ENCODE peak calls at places on chromosomes 4 and X, in eight cellular contexts. F, H, T, K, V, W, P and L are unnamed samples.

GRCh38 chr4:13285336-13285735 is 198.8 kb downstream of the RAB28 start:
- DNase-seq in K (no peak), H (peak), T (no peak), P (no peak), F (no peak), W (no peak), V (no peak), L (no peak)

GRCh38 chr4:40306991-40307390 is 28.1 kb upstream of the CHRNA9 start:
- DNase-seq in F (no peak), V (no peak), H (no peak), K (no peak), W (no peak), T (no peak), P (no peak), L (no peak)

GRCh38 chrX:42680651-42681050 is 97.3 kb downstream of the PPP1R2C start:
- DNase-seq in V (no peak), T (peak), P (peak), K (peak), H (peak), F (peak), W (peak), L (no peak)

GRCh38 chrX:54891573-54891972 is 29.1 kb upstream of the TRO start:
- DNase-seq in W (peak), T (peak), H (peak), K (no peak), V (peak), F (peak), P (peak), L (no peak)

GRCh38 chr4:187139116-187139515 is 415.5 kb upstream of the FAT1 start:
- DNase-seq in T (no peak), P (no peak), F (no peak), W (no peak), V (no peak), H (no peak), K (no peak), L (no peak)

GRCh38 chr4:138239496-138239895 is 2.7 kb downstream of the SLC7A11 start:
- DNase-seq in V (no peak), T (no peak), H (no peak), K (no peak), P (no peak), F (no peak), W (no peak), L (no peak)

GRCh38 chr4:138775890-138776289 is 239.7 kb upstream of the NOCT start:
- DNase-seq in H (peak), V (no peak), P (peak), T (peak), F (peak), K (no peak), W (peak), L (no peak)

GRCh38 chr4:38210396-38211114 is 250.4 kb downstream of the PTTG2 start:
- DNase-seq in K (no peak), T (peak), P (no peak), V (no peak), W (peak), H (no peak), F (peak), L (no peak)

GRCh38 chr4:26083987-26084386 is 170.0 kb downstream of the SMIM20 start:
- DNase-seq in F (peak), H (peak), V (no peak), W (peak), K (no peak), P (peak), T (peak), L (no peak)

GRCh38 chr4:149555146-149555545 is 260.5 kb downstream of the IQCM start:
- DNase-seq in W (no peak), K (no peak), F (no peak), H (peak), P (no peak), V (no peak), T (peak), L (no peak)

GRCh38 chr4:20297246-20297645 is 45.5 kb downstream of the SLIT2 start:
- DNase-seq in T (peak), H (peak), P (no peak), W (peak), V (no peak), K (no peak), F (peak), L (no peak)

GRCh38 chr4:1887065-1887464 is 15.9 kb downstream of the NSD2 start:
- DNase-seq in T (no peak), F (no peak), P (no peak), K (no peak), W (no peak), H (no peak), V (no peak), L (no peak)

GRCh38 chrX:97446298-97446882 is 562.7 kb downstream of the RPA4 start:
- DNase-seq in P (no peak), F (peak), W (peak), T (peak), K (no peak), V (no peak), H (peak), L (no peak)

GRCh38 chr4:18388029-18388428 is 366.5 kb upstream of the LCORL start:
- DNase-seq in T (no peak), K (no peak), V (no peak), F (no peak), W (no peak), H (no peak), P (peak), L (no peak)

GRCh38 chrX:51836823-51837222 is 56.6 kb upstream of the MAGED1 start:
- DNase-seq in F (no peak), W (no peak), T (no peak), H (no peak), V (no peak), K (no peak), P (no peak), L (no peak)

GRCh38 chrX:153627675-153628111 is 19.3 kb upstream of the DUSP9 start:
- DNase-seq in W (no peak), K (no peak), T (no peak), F (no peak), H (no peak), V (no peak), P (no peak), L (peak)

GRCh38 chrX:74535633-74536141 is 78.7 kb downstream of the RLIM start:
- DNase-seq in H (peak), K (peak), W (peak), P (peak), T (peak), F (peak), V (no peak), L (peak)

GRCh38 chr4:137125011-137125410 is 407.3 kb downstream of the PCDH18 start:
- DNase-seq in T (peak), V (no peak), W (peak), K (peak), H (peak), P (peak), F (peak), L (no peak)

GRCh38 chrX:107851215-107851614 is 25.5 kb downstream of the MID2 start:
- DNase-seq in W (peak), V (no peak), H (no peak), T (peak), P (no peak), F (peak), K (no peak), L (no peak)

GRCh38 chrX:68826113-68826980 is 2.5 kb upstream of the EFNB1 start:
- DNase-seq in F (peak), W (no peak), H (peak), T (peak), P (no peak), V (no peak), K (no peak), L (no peak)

GRCh38 chr4:179755322-179755721 is 2313.1 kb upstream of the AGA start:
- DNase-seq in F (no peak), V (no peak), K (no peak), W (no peak), P (no peak), H (no peak), T (no peak), L (no peak)

GRCh38 chrX:122196338-122196737 is 987.7 kb upstream of the GRIA3 start:
- DNase-seq in F (no peak), V (no peak), P (no peak), K (no peak), H (no peak), W (no peak), T (no peak), L (no peak)

GRCh38 chrX:9693307-9694001 is 72.2 kb downstream of the GPR143 start:
- DNase-seq in P (no peak), T (no peak), W (no peak), V (no peak), F (no peak), K (no peak), H (no peak), L (no peak)

GRCh38 chr4:168831919-168832745 is 177.9 kb downstream of the CBR4 start:
- DNase-seq in P (peak), K (peak), V (peak), F (peak), H (peak), W (peak), T (peak), L (peak)

GRCh38 chrX:141989802-141990201 is 86.1 kb downstream of the MAGEC1 start:
- DNase-seq in F (peak), T (peak), V (no peak), W (peak), K (peak), P (no peak), H (no peak), L (no peak)

GRCh38 chrX:153526801-153527599 is 9.6 kb downstream of the ATP2B3 start:
- DNase-seq in W (no peak), V (no peak), F (no peak), K (no peak), T (no peak), P (no peak), H (no peak), L (no peak)

GRCh38 chrX:107666931-107667330 is 38.6 kb downstream of the PRPS1 start:
- DNase-seq in V (no peak), F (no peak), H (no peak), W (no peak), P (no peak), T (no peak), K (no peak), L (no peak)

GRCh38 chr4:158496030-158496741 is 25.5 kb upstream of the RXFP1 start:
- DNase-seq in H (no peak), K (peak), F (peak), P (peak), W (peak), T (peak), V (peak), L (no peak)

GRCh38 chr4:38193464-38193863 is 233.3 kb downstream of the PTTG2 start:
- DNase-seq in W (peak), H (no peak), K (no peak), T (peak), P (no peak), F (no peak), V (no peak), L (no peak)

GRCh38 chr4:159765402-159765801 is 662.5 kb downstream of the RAPGEF2 start:
- DNase-seq in W (peak), K (no peak), P (no peak), H (no peak), F (no peak), T (peak), V (no peak), L (no peak)

GRCh38 chrX:8273451-8273894 is 102.4 kb upstream of the VCX2 start:
- DNase-seq in V (no peak), P (no peak), W (peak), K (no peak), H (no peak), T (no peak), F (no peak), L (no peak)

GRCh38 chr4:174592985-174593335 is 70.7 kb upstream of the HPGD start:
- DNase-seq in W (peak), F (peak), H (peak), K (no peak), V (no peak), T (peak), P (peak), L (no peak)
- H3K4me3 ChIP-seq in W (no peak), F (no peak), H (no peak), K (no peak), V (no peak), T (no peak), P (no peak), L (no peak)

DNA sequence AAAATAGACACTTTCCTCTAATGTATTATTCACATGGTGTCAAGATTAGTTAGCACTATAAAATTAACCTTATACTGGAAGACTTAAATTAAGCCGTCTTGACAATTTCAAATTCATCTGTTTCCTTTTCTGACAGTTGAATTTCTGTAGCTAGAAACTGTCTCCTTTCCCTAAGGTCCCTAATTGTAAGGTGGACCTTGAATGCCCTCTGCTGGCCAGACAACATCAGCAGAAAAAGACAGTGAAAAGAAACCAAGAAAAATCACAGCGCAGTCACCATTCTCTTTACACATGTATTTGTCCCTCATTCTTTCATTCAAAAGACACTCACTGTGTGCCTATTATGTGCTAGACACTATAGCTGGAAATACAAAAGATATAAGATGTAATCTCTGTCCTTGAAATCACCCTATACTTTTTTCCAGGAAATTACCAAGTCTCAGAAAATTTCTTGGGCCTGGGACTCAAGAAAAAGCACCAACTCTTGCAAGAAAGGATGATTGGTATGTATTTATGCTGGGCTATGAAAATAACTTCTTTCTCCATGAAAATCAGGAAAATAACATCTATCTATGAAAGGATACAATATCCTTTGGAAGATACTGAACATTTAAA is 32.7 kb upstream of the AMBN start:
- DNase-seq in P (peak), H (peak), W (peak), T (peak), V (peak), F (peak), K (peak), L (peak)
- TF ChIP-seq CTCF in P (peak), H (peak), W (peak), T (peak), V (peak), F (peak), K (peak), L (peak)

GRCh38 chrX:41026326-41027136 is 58.7 kb upstream of the USP9X start:
- DNase-seq in W (no peak), F (no peak), K (no peak), H (no peak), P (peak), V (no peak), T (no peak), L (no peak)
- H3K4me3 ChIP-seq in W (no peak), F (no peak), K (no peak), H (no peak), P (no peak), V (peak), T (no peak), L (no peak)

DNA sequence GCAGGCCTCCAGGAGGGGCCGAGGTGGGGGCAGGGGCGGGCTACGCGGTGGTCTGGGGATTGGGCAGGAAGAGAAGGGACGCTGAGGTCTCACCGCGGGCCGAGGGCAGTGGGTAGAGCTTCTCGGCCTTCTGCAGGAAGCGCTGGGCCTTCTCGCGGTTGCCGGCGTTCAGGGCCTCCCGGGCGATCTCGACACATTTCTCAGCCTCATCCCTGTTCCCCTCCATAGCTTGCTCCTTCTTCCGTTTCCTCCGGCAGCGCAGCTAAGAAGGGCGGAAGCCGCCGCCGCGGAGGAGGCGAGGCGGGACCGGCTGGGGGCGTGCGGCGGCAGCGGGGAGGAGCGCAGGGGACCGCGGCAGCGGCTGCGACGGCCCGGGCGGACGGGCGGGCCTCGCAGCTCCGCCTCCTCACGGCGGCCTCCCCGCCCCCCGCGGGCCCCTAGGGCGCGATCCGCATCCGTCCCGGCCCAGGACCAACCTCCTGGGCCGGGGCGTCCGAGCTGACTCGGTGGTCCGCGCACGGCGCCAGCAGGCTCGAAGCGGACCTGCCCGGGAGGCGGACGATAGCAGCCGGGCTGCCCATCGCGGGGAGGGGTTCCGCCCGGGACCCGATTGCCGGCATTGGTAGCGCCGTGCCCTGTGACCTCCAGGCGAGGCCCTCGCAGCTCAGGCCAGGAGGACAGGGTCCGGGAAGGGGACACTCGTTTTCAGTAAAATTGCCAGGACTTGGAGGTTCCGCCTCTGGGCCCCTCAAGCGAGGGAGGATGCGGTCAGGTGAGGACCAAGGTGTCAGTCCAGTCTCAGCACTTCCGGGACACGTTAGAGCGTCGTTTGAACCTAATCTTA is at the start of gene DNAJB14:
- DNase-seq in W (peak), K (peak), F (peak), H (peak), V (no peak), P (peak), T (peak), L (peak)
- TF ChIP-seq CTCF in W (no peak), K (no peak), F (no peak), H (no peak), V (no peak), P (no peak), T (no peak), L (no peak)

DNA sequence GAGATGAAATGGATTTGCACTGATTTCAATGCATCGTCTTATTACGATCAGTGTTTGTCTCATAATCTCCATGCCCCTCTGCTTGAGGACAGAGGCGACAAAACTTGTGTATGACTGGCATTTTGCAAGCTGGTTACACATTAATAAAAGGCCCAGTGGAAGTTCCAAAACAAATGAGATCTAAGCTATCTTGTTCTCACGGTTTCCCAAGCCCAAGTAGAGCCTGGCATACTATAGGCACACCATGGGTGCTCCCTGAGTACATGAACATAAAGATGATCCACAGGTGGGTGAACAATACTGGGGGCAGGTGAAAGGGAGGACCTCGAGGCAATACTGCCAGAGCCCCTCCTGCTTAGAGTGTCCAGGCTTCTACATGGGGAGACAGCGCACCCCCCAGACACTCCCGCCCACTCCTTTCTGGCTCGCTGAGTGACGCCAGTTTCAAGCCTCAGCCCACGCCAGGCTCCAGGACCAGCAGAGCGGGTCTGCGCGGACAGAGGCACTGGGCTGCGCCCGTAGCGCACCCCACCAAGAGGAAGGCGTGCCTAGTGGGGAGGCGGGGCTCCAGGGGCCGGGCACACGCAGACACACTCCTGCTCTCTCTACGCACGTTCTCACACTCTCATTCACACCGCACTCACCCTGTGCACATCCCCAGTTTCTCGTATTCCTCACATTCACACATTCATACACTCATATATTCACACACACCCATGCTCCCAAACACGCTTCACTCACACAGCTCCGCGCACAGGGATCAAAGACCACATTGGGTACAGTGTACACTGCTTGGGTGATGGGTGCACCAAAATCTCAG is 8.9 kb upstream of the GSX2 start:
- DNase-seq in P (peak), V (peak), W (peak), H (peak), T (peak), F (peak), K (no peak), L (no peak)
- H3K4me3 ChIP-seq in P (peak), V (peak), W (peak), H (peak), T (peak), F (peak), K (peak), L (peak)

DNA sequence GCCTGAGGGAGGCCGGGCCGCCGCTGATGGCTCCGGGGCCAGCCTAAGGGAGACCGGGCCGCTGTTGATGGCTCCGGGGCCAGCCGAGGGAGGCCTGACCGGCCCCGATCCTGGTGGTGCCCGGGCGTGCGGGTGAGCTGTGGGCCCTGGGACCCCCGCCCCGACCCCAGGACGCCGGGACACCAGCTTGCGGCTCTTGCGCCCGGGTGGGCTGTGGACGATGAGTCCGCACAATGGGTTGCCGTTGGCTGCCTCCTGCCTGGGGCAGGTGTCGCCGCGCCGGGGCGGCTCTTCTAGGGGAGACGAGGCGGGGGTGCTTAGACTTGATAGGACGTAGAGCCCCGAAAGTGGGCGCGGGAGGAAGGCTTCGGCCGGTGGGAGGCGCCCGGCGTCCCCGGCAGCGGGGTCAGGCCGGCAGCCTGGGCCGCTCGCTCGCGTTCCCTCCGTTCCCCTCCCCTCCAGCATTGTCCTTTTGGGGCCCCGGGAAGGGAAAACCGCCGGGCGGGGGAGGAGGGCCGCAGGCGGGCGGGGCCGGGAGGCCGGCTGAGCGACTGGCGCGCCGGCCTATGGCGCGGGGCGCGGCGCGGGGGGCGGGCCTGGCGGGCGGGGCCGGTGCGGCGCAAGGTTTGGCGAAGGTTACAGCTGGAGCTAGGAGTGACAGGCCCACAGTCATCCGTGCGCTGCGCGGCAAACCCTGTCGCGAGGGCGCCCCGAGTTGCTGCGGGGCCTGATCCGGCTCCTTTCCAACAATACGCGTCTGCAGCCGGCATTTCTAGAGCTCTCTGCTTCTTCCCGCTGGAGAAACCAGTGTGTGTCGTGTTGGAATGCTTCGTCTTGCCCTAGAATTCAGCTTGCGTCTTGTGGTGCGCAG is 819 bp downstream of the KIAA0232 start:
- DNase-seq in W (peak), F (peak), H (peak), K (peak), V (peak), P (peak), T (peak), L (peak)
- TF ChIP-seq CTCF in W (no peak), F (peak), H (no peak), K (no peak), V (no peak), P (peak), T (no peak), L (no peak)

DNA sequence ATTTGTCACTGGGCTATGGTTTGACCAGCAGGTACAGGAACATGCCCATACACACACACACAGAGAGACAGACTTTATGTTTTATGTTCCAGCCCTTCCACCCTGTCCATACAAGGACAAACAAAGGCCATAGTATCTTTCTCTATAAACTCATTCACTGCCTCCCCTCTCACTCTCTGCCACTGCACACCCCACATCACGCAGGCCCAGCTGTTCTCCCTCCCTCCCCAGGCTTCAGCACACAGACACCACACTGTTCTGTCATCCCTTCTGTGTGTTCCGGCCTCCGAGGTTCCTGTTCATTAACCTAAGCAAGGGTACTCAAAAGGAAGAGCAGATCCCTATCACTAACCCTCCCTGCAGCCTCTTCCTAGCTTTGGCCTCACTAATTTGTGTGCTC is 17.8 kb downstream of the LAS1L start:
- DNase-seq in F (no peak), W (no peak), T (no peak), V (no peak), K (no peak), H (no peak), P (no peak), L (no peak)
- H3K4me3 ChIP-seq in F (no peak), W (no peak), T (no peak), V (no peak), K (no peak), H (no peak), P (no peak), L (no peak)